ENCODE peak calls at places on chromosomes 4 and X, in ten cellular contexts. S, U, K, R, N, G, F, T, P and X are unnamed samples.
A peak's percentile ranks its signal among the peaks of the same experiment; 100 is the strongest.

GRCh38 chr4:56727150-56727549 is 46.1 kb upstream of the HOPX start:
- DNase-seq in G (peak; percentile 49), N (no peak), F (no peak), U (no peak), R (no peak), T (no peak), S (no peak), P (no peak), K (no peak), X (no peak)

GRCh38 chr4:25103423-25103822 is 56.8 kb downstream of the SEPSECS start:
- DNase-seq in G (no peak), U (no peak), S (no peak), P (no peak), N (no peak), K (no peak), F (no peak), R (no peak), T (no peak), X (no peak)

GRCh38 chr4:158176776-158177175 is 4.0 kb upstream of the GASK1B start:
- DNase-seq in N (no peak), S (no peak), G (no peak), K (no peak), T (no peak), F (no peak), P (no peak), U (no peak), R (no peak), X (no peak)

GRCh38 chr4:98203406-98204235 is 57.6 kb upstream of the RAP1GDS1 start:
- DNase-seq in N (no peak), P (no peak), R (no peak), T (no peak), K (peak; percentile 55), F (no peak), S (peak; percentile 61), U (no peak), G (no peak), X (no peak)

GRCh38 chr4:7814451-7814850 is 125.2 kb downstream of the AFAP1 start:
- DNase-seq in F (no peak), K (no peak), P (no peak), G (no peak), N (no peak), T (no peak), S (no peak), U (no peak), R (no peak), X (no peak)

GRCh38 chrX:85499400-85499799 is 119.9 kb upstream of the POF1B start:
- DNase-seq in K (no peak), R (no peak), U (no peak), S (no peak), G (no peak), F (no peak), P (no peak), T (no peak), N (peak; percentile 42), X (no peak)

GRCh38 chrX:10884246-10884645 is 226.9 kb upstream of the HCCS start:
- DNase-seq in S (no peak), K (no peak), T (no peak), R (no peak), G (peak; percentile 42), P (no peak), N (no peak), U (no peak), F (no peak), X (no peak)

GRCh38 chr4:1491630-1492457 is 85.6 kb upstream of the NKX1-1 start:
- DNase-seq in U (no peak), G (no peak), S (no peak), T (no peak), F (no peak), P (peak; percentile 31), R (peak; percentile 14), N (no peak), K (no peak), X (no peak)

GRCh38 chr4:5895287-5895686 is 2.4 kb upstream of the CRMP1 start:
- DNase-seq in N (no peak), U (no peak), R (no peak), K (no peak), G (no peak), P (no peak), F (no peak), S (no peak), T (no peak), X (no peak)

GRCh38 chrX:11629593-11630211 is 36.0 kb downstream of the ARHGAP6 start:
- DNase-seq in R (peak; percentile 41), F (no peak), T (no peak), G (peak; percentile 69), K (no peak), P (peak; percentile 50), S (no peak), N (no peak), U (no peak), X (no peak)

GRCh38 chrX:34813618-34814017 is 129.0 kb upstream of the FAM47B start:
- DNase-seq in T (no peak), K (no peak), F (no peak), S (no peak), N (no peak), P (no peak), G (peak; percentile 20), U (no peak), R (no peak), X (no peak)

GRCh38 chr4:74158561-74159396 is 861 bp downstream of the MTHFD2L start:
- DNase-seq in S (no peak), G (peak; percentile 33), P (no peak), T (no peak), F (no peak), U (no peak), K (no peak), N (peak; percentile 17), R (no peak), X (no peak)

GRCh38 chr4:25234390-25235367 is 846 bp downstream of the PI4K2B start:
- DNase-seq in T (peak; percentile 30), S (peak; percentile 72), U (peak; percentile 57), P (peak; percentile 81), N (peak; percentile 77), G (peak; percentile 68), F (peak; percentile 41), K (peak; percentile 72), R (peak; percentile 68), X (peak; percentile 47)

GRCh38 chr4:155403886-155404285 is 27.1 kb upstream of the MAP9 start:
- DNase-seq in K (no peak), U (no peak), F (no peak), T (no peak), G (peak; percentile 14), P (no peak), N (peak; percentile 45), S (no peak), R (no peak), X (no peak)

GRCh38 chrX:98637451-98637850 is 1753.7 kb downstream of the RPA4 start:
- DNase-seq in F (no peak), R (no peak), P (no peak), S (no peak), G (no peak), N (no peak), T (no peak), U (no peak), K (no peak), X (no peak)

GRCh38 chr4:13970349-13970748 is 342.8 kb upstream of the BOD1L1 start:
- DNase-seq in F (no peak), G (no peak), R (no peak), P (no peak), N (no peak), T (no peak), S (no peak), U (no peak), K (no peak), X (no peak)

GRCh38 chr4:40971346-40971745 is 221.6 kb downstream of the NSUN7 start:
- DNase-seq in R (no peak), N (no peak), S (no peak), P (no peak), U (no peak), G (no peak), F (no peak), K (no peak), T (no peak), X (no peak)

GRCh38 chr4:2939383-2940243 is 23.6 kb downstream of the NOP14 start:
- DNase-seq in R (no peak), P (peak; percentile 35), G (no peak), T (no peak), S (no peak), N (no peak), K (no peak), U (peak; percentile 56), F (no peak), X (no peak)

GRCh38 chr4:182808673-182809416 is 108.3 kb downstream of the DCTD start:
- DNase-seq in F (no peak), N (peak; percentile 22), P (no peak), G (no peak), T (no peak), R (no peak), S (no peak), U (no peak), K (peak; percentile 77), X (no peak)

GRCh38 chr4:58983887-58984286 is 1873.7 kb upstream of the IGFBP7 start:
- DNase-seq in N (peak; percentile 44), K (no peak), S (no peak), G (no peak), T (no peak), R (no peak), U (no peak), F (no peak), P (no peak), X (no peak)
- TF ChIP-seq CTCF in N (no peak), K (no peak), S (no peak), G (no peak), T (no peak), R (no peak), U (no peak), F (no peak), P (no peak), X (no peak)

DNA sequence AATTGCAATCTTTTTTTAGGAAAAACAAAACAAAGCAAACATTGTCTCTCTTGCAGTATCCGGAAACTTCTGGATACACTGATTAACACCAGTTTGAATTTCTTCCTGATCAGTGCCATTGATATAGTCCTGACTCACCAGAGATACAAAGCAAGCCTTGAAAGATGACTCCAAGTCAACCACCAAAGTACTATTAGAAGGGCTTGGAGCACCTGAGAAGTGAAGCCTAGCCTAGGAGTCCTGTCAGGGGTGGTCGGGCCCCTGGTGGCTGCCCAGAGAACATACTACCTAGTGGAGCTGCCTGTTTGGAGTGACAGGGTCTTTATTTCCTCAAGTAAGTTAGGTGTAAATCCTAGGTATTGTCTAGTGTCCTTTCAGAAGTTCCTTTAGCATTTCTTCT is 593.2 kb downstream of the ZNF674 start:
- DNase-seq in P (peak; percentile 59), K (no peak), G (no peak), T (peak; percentile 6), S (no peak), R (no peak), N (peak; percentile 0), F (no peak), U (no peak), X (no peak)
- TF ChIP-seq CTCF in P (peak; percentile 69), K (peak; percentile 8), G (no peak), T (no peak), S (no peak), R (no peak), N (no peak), F (no peak), U (no peak), X (no peak)

GRCh38 chrX:111007238-111007637 is 88.8 kb upstream of the PAK3 start:
- DNase-seq in U (no peak), T (no peak), P (no peak), G (no peak), S (no peak), N (no peak), F (no peak), K (no peak), R (no peak), X (no peak)
- TF ChIP-seq CTCF in U (no peak), T (no peak), P (no peak), G (no peak), S (no peak), N (no peak), F (no peak), K (no peak), R (no peak), X (no peak)

GRCh38 chr4:52107745-52108144 is 56.6 kb downstream of the SPATA18 start:
- DNase-seq in P (no peak), R (no peak), U (no peak), G (no peak), S (no peak), F (no peak), K (no peak), T (no peak), N (no peak), X (no peak)
- TF ChIP-seq CTCF in P (peak; percentile 65), R (no peak), U (no peak), G (no peak), S (no peak), F (no peak), K (peak; percentile 7), T (no peak), N (no peak), X (no peak)